ENCODE peak calls at places on chromosome 11, in four cellular contexts. K is DND-41, L is IMR-90, S is endodermal cell. R is an unnamed sample.

GRCh38 chr11:66912963-66913362 is 45.2 kb downstream of the PC start:
- DNase-seq in K (no peak), S (no peak), L (no peak), R (no peak)

GRCh38 chr11:134120921-134121526 is 52.2 kb downstream of the JAM3 start:
- DNase-seq in S (no peak), K (no peak), L (peak), R (no peak)

GRCh38 chr11:103202048-103202651 is 92.9 kb downstream of the DYNC2H1 start:
- DNase-seq in S (no peak), K (no peak), L (peak), R (peak)

GRCh38 chr11:11731311-11732083 is 109.7 kb upstream of the GALNT18 start:
- DNase-seq in K (no peak), L (peak), S (no peak), R (no peak)

GRCh38 chr11:128853556-128853955 is 13.5 kb downstream of the KCNJ1 start:
- DNase-seq in K (no peak), L (no peak), S (no peak), R (no peak)

GRCh38 chr11:48049036-48049435 is 68.7 kb downstream of the PTPRJ start:
- DNase-seq in L (no peak), S (no peak), K (no peak), R (no peak)

GRCh38 chr11:116870054-116870453 is 32.6 kb upstream of the APOA1 start:
- DNase-seq in L (no peak), K (no peak), S (no peak), R (no peak)

GRCh38 chr11:27100534-27100933 is 59.9 kb downstream of the BBOX1 start:
- DNase-seq in S (no peak), K (no peak), L (no peak), R (no peak)

GRCh38 chr11:69053546-69054396 is 5.0 kb downstream of the TPCN2 start:
- DNase-seq in S (no peak), L (no peak), K (no peak), R (no peak)

GRCh38 chr11:6205366-6205765 is at the start of gene C11orf42:
- DNase-seq in S (no peak), K (no peak), L (no peak), R (no peak)

GRCh38 chr11:78946945-78947914 is 372.6 kb upstream of the NARS2 start:
- DNase-seq in L (no peak), K (no peak), S (no peak), R (no peak)

GRCh38 chr11:59668188-59668949 is 468 bp downstream of the PATL1 start:
- DNase-seq in K (no peak), S (peak), L (peak), R (no peak)

GRCh38 chr11:12539570-12539969 is 134.7 kb upstream of the TEAD1 start:
- DNase-seq in S (no peak), L (peak), K (no peak), R (no peak)

GRCh38 chr11:370087-370941 is 1.0 kb downstream of the B4GALNT4 start:
- DNase-seq in S (peak), L (no peak), K (no peak), R (no peak)

GRCh38 chr11:1759151-1759850 is 4.4 kb downstream of the CTSD start:
- DNase-seq in L (no peak), S (no peak), K (no peak), R (no peak)

GRCh38 chr11:1756791-1757771 is 6.6 kb downstream of the CTSD start:
- DNase-seq in L (no peak), K (no peak), S (no peak), R (no peak)

GRCh38 chr11:1759851-1760220 is 3.9 kb downstream of the CTSD start:
- DNase-seq in S (no peak), K (no peak), L (no peak), R (no peak)

GRCh38 chr11:1758611-1759150 is 5.0 kb downstream of the CTSD start:
- DNase-seq in S (no peak), K (no peak), L (no peak), R (no peak)

GRCh38 chr11:1757861-1758610 is 5.7 kb downstream of the CTSD start:
- DNase-seq in S (no peak), K (peak), L (no peak), R (no peak)
- H3K9ac ChIP-seq in S (no peak), K (peak), L (no peak), R (no peak)

DNA sequence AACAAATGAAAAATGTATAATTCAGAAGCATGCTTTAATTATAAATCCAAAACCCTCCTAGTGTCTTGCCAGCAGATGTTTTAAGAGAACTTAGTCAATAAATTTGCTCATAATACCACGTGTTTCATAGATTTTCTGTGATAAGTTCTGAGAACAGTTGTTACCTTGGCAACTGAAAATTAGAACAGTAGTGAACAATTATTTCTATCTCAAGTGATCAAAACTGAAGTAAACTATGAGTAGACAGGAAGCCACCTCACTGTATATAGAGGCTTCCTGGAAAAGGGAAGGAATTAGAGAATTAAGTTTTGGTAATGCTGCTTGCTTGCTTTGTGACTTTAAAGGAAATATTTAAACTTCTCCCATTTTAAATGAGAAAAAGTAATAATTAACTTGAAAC is 266.0 kb upstream of the ANO3 start:
- DNase-seq in L (no peak), K (no peak), S (no peak), R (no peak)
- H3K9ac ChIP-seq in L (no peak), K (no peak), S (no peak), R (no peak)

GRCh38 chr11:71459767-71460320 is 6.8 kb downstream of the NADSYN1 start:
- DNase-seq in L (no peak), K (no peak), S (no peak), R (no peak)
- H3K9ac ChIP-seq in L (no peak), K (no peak), S (no peak), R (no peak)

DNA sequence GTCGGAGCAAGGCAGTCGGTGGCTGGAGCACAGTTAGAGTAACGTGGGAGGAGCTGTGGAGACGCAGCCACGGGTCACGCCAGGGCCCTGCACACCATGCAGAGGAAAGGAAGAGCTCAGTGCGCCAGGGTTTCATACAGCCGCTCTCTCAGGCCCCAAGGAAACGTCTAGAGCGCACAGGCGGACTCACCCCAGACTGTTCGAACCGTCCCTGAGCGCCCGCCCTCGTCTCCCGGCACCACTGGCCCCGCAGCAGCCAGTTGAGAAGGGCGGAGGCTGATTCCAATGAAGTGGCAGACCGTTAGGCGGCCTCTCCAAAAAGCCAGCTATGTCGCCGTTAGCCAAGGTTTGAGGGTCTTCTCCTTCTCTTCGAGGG is 483 bp upstream of the HYLS1 start:
- DNase-seq in L (no peak), K (peak), S (peak), R (no peak)
- H3K9ac ChIP-seq in L (no peak), K (peak), S (no peak), R (no peak)

DNA sequence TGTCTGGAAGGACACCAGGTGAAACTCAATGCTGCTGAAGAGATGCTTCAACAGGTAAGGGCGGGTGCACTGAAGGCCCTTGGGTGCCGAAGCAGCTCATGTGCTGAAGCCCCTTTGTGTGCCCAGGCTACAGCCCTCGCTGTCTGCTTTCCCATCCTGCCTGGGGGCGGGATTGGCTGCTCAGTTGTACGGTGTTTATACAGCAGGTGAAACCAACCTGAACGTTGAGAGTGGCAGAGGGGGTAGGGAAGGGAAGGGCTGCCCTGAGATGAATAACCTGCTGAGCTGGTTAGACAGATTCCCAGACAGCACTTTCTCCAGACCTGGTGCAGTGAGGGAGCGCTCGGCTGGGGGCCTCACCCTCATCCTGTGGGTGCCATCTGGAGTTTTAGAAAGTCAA is 75.7 kb downstream of the CYB5R2 start:
- DNase-seq in S (no peak), K (no peak), L (no peak), R (no peak)
- H3K9ac ChIP-seq in S (no peak), K (no peak), L (no peak), R (no peak)

R was measured in SK-N-MC.